ENCODE peak calls at places on chromosomes 3 and 15, in nine cellular contexts. Y, E, M, W, P, U, X, O and G are unnamed samples.

GRCh38 chr15:93477721-93478120 is 388.7 kb upstream of the RGMA start:
- DNase-seq in X (no peak), M (no peak), U (no peak), Y (no peak), P (no peak), W (no peak), E (no peak), O (no peak), G (no peak)

GRCh38 chr3:168889666-168890065 is 773.8 kb downstream of the MECOM start:
- DNase-seq in M (no peak), U (no peak), E (no peak), O (no peak), P (no peak), X (no peak), W (no peak), Y (no peak), G (no peak)

GRCh38 chr3:49339593-49339946 is 283 bp downstream of the USP4 start:
- DNase-seq in Y (peak), O (no peak), M (no peak), U (no peak), E (no peak), X (peak), W (no peak), P (peak), G (peak)

GRCh38 chr3:180457238-180457637 is 144.7 kb upstream of the TTC14 start:
- DNase-seq in P (no peak), W (no peak), E (no peak), U (no peak), M (no peak), Y (no peak), X (no peak), O (no peak), G (no peak)

GRCh38 chr15:68210821-68211655 is 5.9 kb upstream of the CALML4 start:
- DNase-seq in X (peak), U (peak), Y (peak), W (peak), E (peak), O (peak), P (peak), M (peak), G (peak)

GRCh38 chr3:166013073-166013679 is 176.0 kb upstream of the BCHE start:
- DNase-seq in E (no peak), Y (no peak), W (no peak), U (no peak), M (no peak), O (no peak), X (peak), P (no peak), G (no peak)

GRCh38 chr3:54776601-54777000 is 151.3 kb downstream of the LRTM1 start:
- DNase-seq in E (no peak), P (no peak), M (no peak), X (no peak), Y (no peak), W (no peak), O (no peak), U (no peak), G (no peak)

GRCh38 chr15:64979252-64979710 is 10.4 kb downstream of the SPG21 start:
- DNase-seq in P (no peak), M (no peak), O (no peak), E (no peak), U (no peak), W (no peak), X (no peak), Y (no peak), G (no peak)

GRCh38 chr15:39075311-39075710 is 505.6 kb upstream of the THBS1 start:
- DNase-seq in M (peak), Y (no peak), O (no peak), W (no peak), U (no peak), P (no peak), E (no peak), X (no peak), G (no peak)

GRCh38 chr3:156400062-156400461 is 154.9 kb downstream of the SSR3 start:
- DNase-seq in Y (no peak), U (no peak), P (no peak), M (no peak), O (no peak), X (no peak), E (no peak), W (no peak), G (no peak)

GRCh38 chr15:65346856-65347598 is 30.8 kb downstream of the IGDCC3 start:
- DNase-seq in E (no peak), U (no peak), P (no peak), Y (no peak), X (no peak), M (no peak), O (no peak), W (no peak), G (no peak)

GRCh38 chr3:183943739-183944138 is 59.1 kb upstream of the PARL start:
- DNase-seq in Y (no peak), P (no peak), U (no peak), M (no peak), W (no peak), O (no peak), E (no peak), X (no peak), G (no peak)

GRCh38 chr3:152557302-152557999 is 277.5 kb upstream of the P2RY1 start:
- DNase-seq in O (no peak), M (no peak), X (no peak), U (no peak), W (no peak), P (no peak), Y (no peak), E (no peak), G (no peak)

GRCh38 chr15:54504695-54505094 is 526.5 kb downstream of the UNC13C start:
- DNase-seq in M (no peak), O (no peak), U (no peak), W (no peak), Y (no peak), X (no peak), P (no peak), E (no peak), G (no peak)

GRCh38 chr3:99780749-99781148 is 36.9 kb upstream of the CMSS1 start:
- DNase-seq in X (no peak), U (no peak), E (no peak), P (no peak), Y (no peak), O (no peak), W (no peak), M (no peak), G (no peak)

GRCh38 chr3:27354588-27355203 is 14.5 kb downstream of the NEK10 start:
- DNase-seq in P (no peak), O (no peak), M (no peak), U (no peak), Y (no peak), E (no peak), W (no peak), X (no peak), G (no peak)

GRCh38 chr15:84937144-84937543 is 44.5 kb upstream of the PDE8A start:
- DNase-seq in E (no peak), M (no peak), O (no peak), Y (no peak), X (no peak), P (no peak), U (no peak), W (no peak), G (no peak)

GRCh38 chr3:131914090-131914691 is 120.6 kb downstream of the CPNE4 start:
- DNase-seq in M (no peak), W (no peak), U (no peak), Y (no peak), P (no peak), E (no peak), X (no peak), O (no peak), G (no peak)

GRCh38 chr3:41202834-41203345 is 3.6 kb downstream of the CTNNB1 start:
- DNase-seq in U (no peak), W (no peak), X (peak), P (no peak), M (peak), Y (no peak), O (no peak), E (peak), G (no peak)

GRCh38 chr15:96593735-96594134 is 263.2 kb downstream of the NR2F2 start:
- DNase-seq in W (no peak), E (no peak), U (no peak), X (no peak), O (no peak), P (no peak), M (no peak), Y (no peak), G (no peak)

GRCh38 chr3:55538158-55538557 is 51.1 kb upstream of the WNT5A start:
- DNase-seq in W (no peak), X (no peak), O (no peak), E (no peak), U (no peak), P (no peak), M (no peak), Y (no peak), G (no peak)

DNA sequence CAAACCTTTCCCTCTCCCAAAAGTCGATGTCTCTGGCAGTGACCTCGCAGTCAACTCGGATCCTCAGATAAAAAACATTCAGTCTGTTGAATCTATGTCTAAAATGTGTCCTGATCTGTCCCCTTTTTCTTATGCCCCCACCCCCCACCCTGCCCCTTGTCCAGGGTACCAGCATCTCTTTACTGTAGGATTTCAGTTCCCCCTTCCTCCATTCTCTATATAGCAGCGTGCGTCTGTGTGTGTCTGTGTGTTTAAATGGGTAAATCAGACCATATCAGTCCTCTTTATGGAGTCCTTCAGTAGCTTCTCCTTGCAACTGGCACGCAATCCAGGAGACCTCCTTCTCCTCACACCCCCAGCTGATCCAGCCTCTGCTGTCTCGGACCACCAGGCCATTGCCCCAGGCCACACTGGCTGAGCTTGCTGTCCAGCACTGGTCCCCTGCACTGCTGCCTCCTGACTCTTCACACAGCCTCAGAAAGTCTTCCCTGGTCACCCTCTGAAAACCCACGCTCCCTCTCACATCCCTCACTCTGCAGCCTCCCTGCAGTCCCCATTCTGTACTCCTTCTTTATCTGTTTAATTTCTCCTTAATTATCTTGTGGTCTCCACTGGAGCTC is 1.5 kb downstream of the LRRK1 start:
- DNase-seq in U (no peak), M (no peak), Y (no peak), E (no peak), O (no peak), W (no peak), X (no peak), P (no peak), G (no peak)
- TF ChIP-seq POLR2A in U (no peak), M (no peak), Y (no peak), E (no peak), O (no peak), W (no peak), X (no peak), P (no peak), G (no peak)

GRCh38 chr3:187017511-187018230 is 87.3 kb downstream of the ST6GAL1 start:
- DNase-seq in O (no peak), E (no peak), W (no peak), X (peak), Y (no peak), P (no peak), U (no peak), M (no peak), G (no peak)
- TF ChIP-seq POLR2A in O (no peak), E (no peak), W (no peak), X (no peak), Y (no peak), P (no peak), U (no peak), M (no peak), G (no peak)

DNA sequence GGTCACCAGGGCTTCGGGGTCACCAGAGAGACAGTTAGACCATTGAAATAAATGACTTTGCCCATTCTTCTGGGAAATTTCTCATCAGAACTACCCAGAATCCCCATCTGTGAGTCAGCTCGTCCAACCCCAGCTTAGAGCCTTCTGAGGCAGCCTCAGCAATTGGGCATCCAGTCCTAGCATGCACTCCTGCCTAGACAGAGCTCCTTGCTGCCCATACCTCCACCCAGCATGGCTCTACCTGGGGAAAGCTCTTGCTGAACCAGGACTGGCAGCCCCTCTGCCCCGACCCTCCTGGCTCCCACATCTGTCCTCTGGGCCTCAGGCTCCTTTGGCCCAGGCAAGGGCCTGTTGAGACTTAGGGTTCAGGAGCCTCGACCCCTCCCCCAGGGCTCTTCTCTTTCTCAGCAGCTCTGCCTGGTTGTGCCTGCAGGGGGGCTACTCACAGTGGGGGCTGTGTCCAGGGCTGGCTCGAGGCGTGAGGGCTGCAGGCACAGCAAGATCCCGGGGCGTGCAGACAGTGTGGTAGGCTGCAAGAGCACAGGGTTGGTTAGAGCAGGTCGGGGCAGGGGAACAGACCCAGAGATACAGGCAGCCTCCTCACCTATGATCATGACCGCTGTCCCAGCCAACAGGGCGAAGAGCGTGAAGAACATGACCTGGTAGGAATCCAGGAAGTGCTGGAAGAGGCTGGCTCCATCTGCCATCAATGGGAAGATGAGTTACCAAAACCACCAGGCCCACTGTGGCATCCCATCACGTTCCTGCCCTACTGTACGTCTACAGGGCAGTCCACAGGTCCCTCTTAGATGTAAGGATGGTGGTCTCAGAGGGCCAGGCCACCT is 101.3 kb downstream of the NUP210 start:
- DNase-seq in M (no peak), O (no peak), X (no peak), W (no peak), E (no peak), Y (no peak), U (no peak), P (no peak), G (no peak)
- TF ChIP-seq POLR2A in M (no peak), O (no peak), X (no peak), W (no peak), E (no peak), Y (no peak), U (no peak), P (no peak), G (no peak)

GRCh38 chr15:33311312-33311971 is 675 bp downstream of the RYR3 start:
- DNase-seq in P (peak), U (no peak), M (no peak), X (no peak), E (peak), Y (no peak), W (no peak), O (no peak), G (no peak)
- TF ChIP-seq POLR2A in P (no peak), U (no peak), M (no peak), X (no peak), E (no peak), Y (no peak), W (no peak), O (no peak), G (no peak)

GRCh38 chr15:80773792-80774352 is 5.3 kb upstream of the CEMIP start:
- DNase-seq in Y (no peak), E (no peak), O (no peak), U (no peak), W (no peak), P (no peak), X (no peak), M (no peak), G (no peak)
- TF ChIP-seq POLR2A in Y (no peak), E (no peak), O (no peak), U (no peak), W (no peak), P (no peak), X (no peak), M (no peak), G (no peak)

GRCh38 chr3:133479895-133480669 is 80.2 kb downstream of the BFSP2 start:
- DNase-seq in U (no peak), W (no peak), E (no peak), Y (no peak), P (no peak), X (no peak), O (no peak), M (no peak), G (no peak)
- TF ChIP-seq POLR2A in U (no peak), W (peak), E (no peak), Y (no peak), P (no peak), X (no peak), O (no peak), M (no peak), G (no peak)

GRCh38 chr15:30991301-30992072 is at the start of gene MTMR10:
- DNase-seq in U (peak), M (peak), O (peak), P (peak), Y (peak), E (peak), W (peak), X (peak), G (peak)
- TF ChIP-seq POLR2A in U (peak), M (peak), O (peak), P (peak), Y (peak), E (peak), W (peak), X (no peak), G (peak)

DNA sequence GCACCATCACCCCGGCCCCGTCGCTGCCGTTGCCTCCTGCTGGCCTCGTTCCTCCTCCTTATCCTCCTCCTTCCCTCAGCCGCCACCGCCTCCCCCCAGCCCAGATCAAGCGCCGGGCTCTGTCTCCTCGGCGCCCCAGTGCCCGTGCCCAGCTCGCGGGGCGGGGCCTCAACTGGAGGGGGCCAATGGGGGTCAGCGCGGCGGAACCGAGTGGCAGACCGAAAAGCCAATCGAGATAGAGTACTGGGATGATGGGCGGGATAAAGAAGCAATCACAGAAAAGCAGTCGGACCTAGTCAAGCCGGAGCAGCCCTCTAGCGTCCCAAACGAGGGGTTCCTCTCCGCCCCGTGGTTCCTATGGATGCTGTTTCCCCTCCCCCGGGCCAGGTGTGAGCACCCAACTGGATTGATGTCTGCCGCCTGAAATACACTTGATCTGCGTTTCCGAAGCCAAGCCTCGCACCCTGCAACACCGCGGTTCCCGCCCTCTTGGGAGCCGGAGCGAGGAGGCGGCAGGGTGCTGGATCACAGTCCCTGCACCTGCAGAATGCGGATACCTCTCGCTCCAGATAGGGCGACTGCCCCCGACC is at the start of gene FRMD5:
- DNase-seq in W (peak), P (peak), E (peak), Y (peak), O (peak), M (peak), U (peak), X (peak), G (peak)
- TF ChIP-seq POLR2A in W (no peak), P (no peak), E (no peak), Y (no peak), O (peak), M (peak), U (no peak), X (no peak), G (peak)

GRCh38 chr3:128906804-128907525 is 27.5 kb downstream of the ACAD9 start:
- DNase-seq in M (no peak), Y (no peak), W (no peak), E (no peak), O (no peak), P (no peak), X (no peak), U (no peak), G (no peak)

GRCh38 chr3:128908951-128909350 is 29.5 kb downstream of the ACAD9 start:
- DNase-seq in O (no peak), E (no peak), U (no peak), M (no peak), W (no peak), X (no peak), P (no peak), Y (no peak), G (no peak)

GRCh38 chr3:128911911-128912310 is 32.5 kb downstream of the ACAD9 start:
- DNase-seq in E (no peak), X (no peak), O (no peak), W (no peak), Y (no peak), M (no peak), U (no peak), P (no peak), G (no peak)

GRCh38 chr3:128907706-128908445 is 28.5 kb downstream of the ACAD9 start:
- DNase-seq in W (no peak), O (no peak), M (no peak), P (no peak), Y (no peak), U (no peak), E (no peak), X (no peak), G (no peak)

GRCh38 chr3:128910006-128910405 is 30.6 kb downstream of the ACAD9 start:
- DNase-seq in P (no peak), Y (no peak), O (no peak), X (no peak), W (no peak), M (no peak), E (peak), U (no peak), G (no peak)
- TF ChIP-seq POLR2A in P (no peak), Y (no peak), O (no peak), X (no peak), W (no peak), M (no peak), E (no peak), U (no peak), G (no peak)

DNA sequence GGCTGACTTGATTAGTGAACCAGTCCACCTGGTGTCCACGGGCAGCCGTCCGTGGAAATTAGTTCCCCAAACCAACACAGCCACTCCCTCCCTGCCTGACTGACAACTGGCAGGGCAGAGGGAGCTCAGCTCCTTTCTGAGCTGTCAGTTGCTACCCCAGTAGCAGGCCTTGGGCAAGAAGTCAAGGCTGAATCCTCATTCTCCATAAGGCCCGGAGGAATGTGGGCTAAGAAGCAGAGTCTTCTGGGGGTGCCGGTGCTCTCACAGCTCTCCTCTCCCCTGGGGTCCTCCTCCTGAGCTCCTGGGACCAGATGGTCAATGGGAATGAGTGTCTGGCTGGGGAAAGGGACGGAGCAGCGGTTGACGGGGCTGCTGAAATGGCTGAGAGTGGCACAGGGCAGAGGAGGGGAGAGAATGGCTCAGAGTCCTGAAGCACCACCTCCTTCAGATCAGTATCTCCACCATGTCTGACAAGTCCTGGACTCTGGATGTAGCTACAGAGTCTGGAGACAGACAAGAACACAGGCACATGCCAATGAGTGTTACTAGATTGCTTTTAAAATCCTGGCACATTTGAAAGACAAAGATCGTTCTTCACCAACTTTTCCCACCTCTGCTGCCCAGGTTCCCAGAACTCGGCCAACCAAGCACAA is 16.9 kb downstream of the AMOTL2 start:
- DNase-seq in M (no peak), X (no peak), Y (no peak), W (no peak), U (no peak), E (no peak), O (no peak), P (peak), G (no peak)
- TF ChIP-seq POLR2A in M (no peak), X (no peak), Y (no peak), W (no peak), U (no peak), E (no peak), O (no peak), P (no peak), G (no peak)